ENCODE peak calls at places on chromosomes 11 and 22, in eight cellular contexts. One of them, this sample, is unnamed.

GRCh38 chr22:40347300-40347699 is 1.0 kb downstream of the ADSL start:
- DNase-seq in HFF-Myc: no peak
- DNase-seq in mucosa of descending colon: no peak
- DNase-seq in cardiac fibroblast: no peak
- DNase-seq in tibial nerve: no peak
- DNase-seq in colonic mucosa: no peak
- DNase-seq in epithelial cell of esophagus: no peak
- DNase-seq in AG09309: no peak
- DNase-seq in this sample: no peak

GRCh38 chr22:29344137-29344536 is 28.6 kb upstream of the RASL10A start:
- DNase-seq in AG09309: peak
- DNase-seq in colonic mucosa: no peak
- DNase-seq in epithelial cell of esophagus: peak
- DNase-seq in cardiac fibroblast: peak
- DNase-seq in tibial nerve: no peak
- DNase-seq in HFF-Myc: peak
- DNase-seq in mucosa of descending colon: no peak
- DNase-seq in this sample: peak

GRCh38 chr22:22043296-22044078 is 60.9 kb upstream of the TOP3B start:
- DNase-seq in tibial nerve: no peak
- DNase-seq in mucosa of descending colon: no peak
- DNase-seq in epithelial cell of esophagus: no peak
- DNase-seq in AG09309: no peak
- DNase-seq in cardiac fibroblast: no peak
- DNase-seq in colonic mucosa: no peak
- DNase-seq in HFF-Myc: no peak
- DNase-seq in this sample: no peak

GRCh38 chr11:65380460-65381126 is 1.9 kb downstream of the SLC25A45 start:
- DNase-seq in colonic mucosa: peak
- DNase-seq in mucosa of descending colon: peak
- DNase-seq in AG09309: no peak
- DNase-seq in epithelial cell of esophagus: no peak
- DNase-seq in cardiac fibroblast: no peak
- DNase-seq in tibial nerve: no peak
- DNase-seq in HFF-Myc: no peak
- DNase-seq in this sample: no peak

GRCh38 chr11:1518301-1518700 is 31.7 kb upstream of the MOB2 start:
- DNase-seq in tibial nerve: no peak
- DNase-seq in epithelial cell of esophagus: no peak
- DNase-seq in mucosa of descending colon: no peak
- DNase-seq in cardiac fibroblast: no peak
- DNase-seq in HFF-Myc: no peak
- DNase-seq in colonic mucosa: no peak
- DNase-seq in AG09309: no peak
- DNase-seq in this sample: peak

GRCh38 chr22:41574847-41575381 is 14.1 kb downstream of the CSDC2 start:
- DNase-seq in colonic mucosa: peak
- DNase-seq in AG09309: no peak
- DNase-seq in HFF-Myc: no peak
- DNase-seq in tibial nerve: peak
- DNase-seq in cardiac fibroblast: peak
- DNase-seq in mucosa of descending colon: peak
- DNase-seq in epithelial cell of esophagus: no peak
- DNase-seq in this sample: peak

GRCh38 chr11:11039249-11039965 is 181.6 kb upstream of the ZBED5 start:
- DNase-seq in tibial nerve: no peak
- DNase-seq in mucosa of descending colon: no peak
- DNase-seq in cardiac fibroblast: no peak
- DNase-seq in colonic mucosa: no peak
- DNase-seq in HFF-Myc: no peak
- DNase-seq in AG09309: no peak
- DNase-seq in epithelial cell of esophagus: no peak
- DNase-seq in this sample: no peak

GRCh38 chr22:19447388-19448075 is at the start of gene C22orf39:
- DNase-seq in tibial nerve: peak
- DNase-seq in mucosa of descending colon: peak
- DNase-seq in colonic mucosa: peak
- DNase-seq in HFF-Myc: peak
- DNase-seq in AG09309: peak
- DNase-seq in epithelial cell of esophagus: peak
- DNase-seq in cardiac fibroblast: peak
- DNase-seq in this sample: peak

GRCh38 chr22:37681001-37681424 is 5.1 kb upstream of the NOL12 start:
- DNase-seq in epithelial cell of esophagus: peak
- DNase-seq in colonic mucosa: no peak
- DNase-seq in HFF-Myc: no peak
- DNase-seq in mucosa of descending colon: no peak
- DNase-seq in tibial nerve: no peak
- DNase-seq in cardiac fibroblast: peak
- DNase-seq in AG09309: no peak
- DNase-seq in this sample: no peak

GRCh38 chr22:37686002-37686982 is at the start of gene NOL12:
- DNase-seq in epithelial cell of esophagus: peak
- DNase-seq in mucosa of descending colon: peak
- DNase-seq in tibial nerve: peak
- DNase-seq in colonic mucosa: peak
- DNase-seq in HFF-Myc: no peak
- DNase-seq in AG09309: peak
- DNase-seq in cardiac fibroblast: peak
- DNase-seq in this sample: peak

GRCh38 chr22:37681556-37682049 is 4.5 kb upstream of the NOL12 start:
- DNase-seq in cardiac fibroblast: peak
- DNase-seq in mucosa of descending colon: peak
- DNase-seq in AG09309: peak
- DNase-seq in tibial nerve: no peak
- DNase-seq in colonic mucosa: peak
- DNase-seq in epithelial cell of esophagus: peak
- DNase-seq in HFF-Myc: no peak
- DNase-seq in this sample: peak

GRCh38 chr22:37680191-37680851 is 4.9 kb downstream of the LGALS1 start:
- DNase-seq in HFF-Myc: no peak
- DNase-seq in AG09309: no peak
- DNase-seq in cardiac fibroblast: peak
- DNase-seq in colonic mucosa: no peak
- DNase-seq in tibial nerve: no peak
- DNase-seq in epithelial cell of esophagus: no peak
- DNase-seq in mucosa of descending colon: no peak
- DNase-seq in this sample: no peak

GRCh38 chr22:37684803-37685615 is 1.1 kb upstream of the NOL12 start:
- DNase-seq in tibial nerve: no peak
- DNase-seq in epithelial cell of esophagus: peak
- DNase-seq in cardiac fibroblast: no peak
- DNase-seq in colonic mucosa: peak
- DNase-seq in AG09309: no peak
- DNase-seq in HFF-Myc: no peak
- DNase-seq in mucosa of descending colon: peak
- DNase-seq in this sample: no peak
- H3K4me3 ChIP-seq in tibial nerve: no peak
- H3K4me3 ChIP-seq in epithelial cell of esophagus: no peak
- H3K4me3 ChIP-seq in cardiac fibroblast: no peak
- H3K4me3 ChIP-seq in colonic mucosa: no peak
- H3K4me3 ChIP-seq in AG09309: no peak
- H3K4me3 ChIP-seq in HFF-Myc: no peak
- H3K4me3 ChIP-seq in mucosa of descending colon: no peak
- H3K4me3 ChIP-seq in this sample: no peak

GRCh38 chr11:74953448-74953847 is 4.4 kb downstream of the SPCS2 start:
- DNase-seq in tibial nerve: no peak
- DNase-seq in AG09309: no peak
- DNase-seq in cardiac fibroblast: no peak
- DNase-seq in HFF-Myc: no peak
- DNase-seq in colonic mucosa: no peak
- DNase-seq in mucosa of descending colon: no peak
- DNase-seq in epithelial cell of esophagus: no peak
- DNase-seq in this sample: no peak
- H3K4me3 ChIP-seq in tibial nerve: no peak
- H3K4me3 ChIP-seq in AG09309: no peak
- H3K4me3 ChIP-seq in cardiac fibroblast: no peak
- H3K4me3 ChIP-seq in HFF-Myc: no peak
- H3K4me3 ChIP-seq in colonic mucosa: no peak
- H3K4me3 ChIP-seq in mucosa of descending colon: no peak
- H3K4me3 ChIP-seq in epithelial cell of esophagus: no peak
- H3K4me3 ChIP-seq in this sample: no peak

GRCh38 chr11:70826950-70827349 is 425.4 kb downstream of the SHANK2 start:
- DNase-seq in AG09309: no peak
- DNase-seq in colonic mucosa: no peak
- DNase-seq in tibial nerve: no peak
- DNase-seq in cardiac fibroblast: no peak
- DNase-seq in mucosa of descending colon: no peak
- DNase-seq in HFF-Myc: no peak
- DNase-seq in epithelial cell of esophagus: no peak
- DNase-seq in this sample: no peak
- H3K4me3 ChIP-seq in AG09309: no peak
- H3K4me3 ChIP-seq in colonic mucosa: no peak
- H3K4me3 ChIP-seq in tibial nerve: no peak
- H3K4me3 ChIP-seq in cardiac fibroblast: no peak
- H3K4me3 ChIP-seq in mucosa of descending colon: no peak
- H3K4me3 ChIP-seq in HFF-Myc: no peak
- H3K4me3 ChIP-seq in epithelial cell of esophagus: no peak
- H3K4me3 ChIP-seq in this sample: peak

GRCh38 chr11:129251067-129251466 is 58.9 kb upstream of the ARHGAP32 start:
- DNase-seq in epithelial cell of esophagus: no peak
- DNase-seq in colonic mucosa: no peak
- DNase-seq in HFF-Myc: peak
- DNase-seq in mucosa of descending colon: no peak
- DNase-seq in AG09309: no peak
- DNase-seq in tibial nerve: no peak
- DNase-seq in cardiac fibroblast: peak
- DNase-seq in this sample: no peak
- H3K4me3 ChIP-seq in epithelial cell of esophagus: no peak
- H3K4me3 ChIP-seq in colonic mucosa: no peak
- H3K4me3 ChIP-seq in HFF-Myc: no peak
- H3K4me3 ChIP-seq in mucosa of descending colon: no peak
- H3K4me3 ChIP-seq in AG09309: no peak
- H3K4me3 ChIP-seq in tibial nerve: no peak
- H3K4me3 ChIP-seq in cardiac fibroblast: no peak
- H3K4me3 ChIP-seq in this sample: no peak